ENCODE peak calls at places on chromosomes 3 and 15, in five cellular contexts. R is fibroblast of the aortic adventitia; L is SW480; F is stimulated activated naive CD4-positive, alpha-beta T cell; M is IMR-90. G is an unnamed sample.
A peak's percentile ranks its signal among the peaks of the same experiment; 100 is the strongest.

GRCh38 chr15:51348688-51349087 is 7.2 kb downstream of the GLDN start:
- DNase-seq in R (no peak), L (no peak), F (no peak), M (no peak), G (no peak)

GRCh38 chr3:140351466-140351865 is 326.4 kb upstream of the TRIM42 start:
- DNase-seq in R (no peak), L (no peak), F (no peak), M (no peak), G (no peak)

GRCh38 chr15:70505971-70506887 is 257.1 kb downstream of the UACA start:
- DNase-seq in R (peak; percentile 53), L (no peak), F (no peak), M (no peak), G (no peak)

GRCh38 chr3:176514297-176514696 is 683.0 kb downstream of the TBL1XR1 start:
- DNase-seq in R (peak; percentile 57), L (no peak), F (no peak), M (peak; percentile 42), G (peak; percentile 42)

GRCh38 chr3:122678496-122678895 is 2.1 kb upstream of the PARP14 start:
- DNase-seq in R (no peak), L (no peak), F (no peak), M (no peak), G (no peak)

GRCh38 chr3:90080988-90081387 is 973.6 kb downstream of the EPHA3 start:
- DNase-seq in R (no peak), L (peak; percentile 96), F (no peak), M (no peak), G (no peak)

GRCh38 chr3:149401215-149401925 is 23.9 kb upstream of the TM4SF1 start:
- DNase-seq in R (peak; percentile 77), L (no peak), F (no peak), M (peak; percentile 90), G (peak; percentile 82)

GRCh38 chr3:134476977-134477376 is 8.8 kb downstream of the ANAPC13 start:
- DNase-seq in R (no peak), L (no peak), F (no peak), M (no peak), G (peak; percentile 28)

GRCh38 chr3:127389415-127389814 is 101.6 kb upstream of the PRR20G start:
- DNase-seq in R (no peak), L (peak; percentile 23), F (no peak), M (no peak), G (no peak)

GRCh38 chr15:25684521-25685215 is 178.5 kb downstream of the ATP10A start:
- DNase-seq in R (peak; percentile 91), L (no peak), F (no peak), M (peak; percentile 80), G (peak; percentile 14)

GRCh38 chr15:84669726-84670125 is 11.7 kb upstream of the NMB start:
- DNase-seq in R (peak; percentile 12), L (no peak), F (no peak), M (peak; percentile 49), G (no peak)

GRCh38 chr3:129592362-129593150 is 13.9 kb downstream of the PLXND1 start:
- DNase-seq in R (peak; percentile 26), L (no peak), F (peak; percentile 6), M (no peak), G (peak; percentile 61)

GRCh38 chr3:52986938-52987337 is 58.9 kb downstream of the SFMBT1 start:
- DNase-seq in R (peak; percentile 59), L (peak; percentile 1), F (peak; percentile 4), M (peak; percentile 70), G (peak; percentile 60)

GRCh38 chr15:35481064-35481463 is 64.9 kb downstream of the DPH6 start:
- DNase-seq in R (no peak), L (no peak), F (no peak), M (no peak), G (no peak)

GRCh38 chr3:39147711-39148115 is 5.7 kb downstream of the CSRNP1 start:
- DNase-seq in R (no peak), L (no peak), F (peak; percentile 51), M (peak; percentile 55), G (peak; percentile 76)

GRCh38 chr3:127031046-127031810 is 48.3 kb downstream of the PLXNA1 start:
- DNase-seq in R (no peak), L (no peak), F (no peak), M (no peak), G (no peak)

GRCh38 chr3:65551945-65552344 is 486.8 kb downstream of the MAGI1 start:
- DNase-seq in R (no peak), L (no peak), F (no peak), M (no peak), G (no peak)

GRCh38 chr3:55647086-55647485 is 160.0 kb upstream of the WNT5A start:
- DNase-seq in R (no peak), L (no peak), F (no peak), M (no peak), G (no peak)

GRCh38 chr15:40936709-40937666 is 7.8 kb downstream of the DLL4 start:
- DNase-seq in R (no peak), L (no peak), F (no peak), M (peak; percentile 74), G (no peak)

GRCh38 chr15:73015493-73015892 is 36.8 kb upstream of the NEO1 start:
- DNase-seq in R (no peak), L (no peak), F (no peak), M (no peak), G (no peak)

GRCh38 chr15:81480645-81481053 is 106.6 kb upstream of the TMC3 start:
- DNase-seq in R (peak; percentile 82), L (peak; percentile 47), F (peak; percentile 50), M (peak; percentile 69), G (peak; percentile 66)

GRCh38 chr3:71064288-71064975 is 519.1 kb downstream of the FOXP1 start:
- DNase-seq in R (peak; percentile 87), L (peak; percentile 58), F (peak; percentile 88), M (peak; percentile 68), G (peak; percentile 60)

GRCh38 chr3:102031834-102032233 is 182.5 kb downstream of the NFKBIZ start:
- DNase-seq in R (no peak), L (no peak), F (no peak), M (no peak), G (no peak)

GRCh38 chr3:2883292-2883691 is 226.9 kb downstream of the IL5RA start:
- DNase-seq in R (no peak), L (no peak), F (no peak), M (no peak), G (no peak)

GRCh38 chr15:59170295-59170881 is 36.3 kb upstream of the LDHAL6B start:
- DNase-seq in R (peak; percentile 69), L (peak; percentile 64), F (no peak), M (no peak), G (peak; percentile 66)

GRCh38 chr3:134008630-134009156 is 21.0 kb downstream of the SLCO2A1 start:
- DNase-seq in R (peak; percentile 85), L (peak; percentile 17), F (no peak), M (peak; percentile 84), G (peak; percentile 25)

GRCh38 chr3:195197764-195198423 is 73.1 kb downstream of the XXYLT1 start:
- DNase-seq in R (peak; percentile 20), L (peak; percentile 28), F (no peak), M (peak; percentile 90), G (peak; percentile 48)

GRCh38 chr3:5376761-5377160 is 189.3 kb downstream of the EDEM1 start:
- DNase-seq in R (no peak), L (peak; percentile 74), F (no peak), M (no peak), G (no peak)

GRCh38 chr15:36550650-36551049 is 28.8 kb upstream of the CDIN1 start:
- DNase-seq in R (no peak), L (no peak), F (no peak), M (no peak), G (no peak)

GRCh38 chr3:189652042-189652441 is 20.9 kb downstream of the TP63 start:
- DNase-seq in R (no peak), L (no peak), F (no peak), M (peak; percentile 30), G (peak; percentile 7)

GRCh38 chr15:75869446-75869845 is 26.2 kb downstream of the UBE2Q2 start:
- DNase-seq in R (no peak), L (no peak), F (no peak), M (no peak), G (no peak)